ENCODE peak calls at places on chromosomes 16 and 17, in four cellular contexts. C is fibroblast of lung, R is mammary epithelial cell, B is GM23338. H is an unnamed sample. For H3K4me1, the result is how much of the 10 kb centered on the place peaks cover.

GRCh38 chr17:15742051-15742795 is 10.1 kb downstream of the TBC1D26 start:
- DNase-seq in B (no peak), C (no peak), R (no peak), H (no peak)

GRCh38 chr16:12901597-12902436 is at the start of gene SHISA9:
- DNase-seq in C (peak), B (peak), R (peak), H (no peak)

GRCh38 chr16:15609286-15609649 is 33.7 kb downstream of the MARF1 start:
- DNase-seq in R (no peak), B (no peak), C (no peak), H (no peak)

GRCh38 chr17:1639549-1639948 is 6.0 kb downstream of the SCARF1 start:
- DNase-seq in R (no peak), B (no peak), C (no peak), H (no peak)

GRCh38 chr17:14882131-14882530 is 383.0 kb downstream of the PMP22 start:
- DNase-seq in R (no peak), C (no peak), B (no peak), H (no peak)

GRCh38 chr16:53465606-53466290 is 31.5 kb downstream of the RBL2 start:
- DNase-seq in B (no peak), C (peak), R (peak), H (no peak)

GRCh38 chr16:72313903-72314302 is 141.9 kb upstream of the PMFBP1 start:
- DNase-seq in B (no peak), C (no peak), R (no peak), H (no peak)

GRCh38 chr17:35895602-35896001 is 15.4 kb upstream of the CCL5 start:
- DNase-seq in B (no peak), C (peak), R (no peak), H (no peak)

GRCh38 chr17:20989991-20990855 is 52.6 kb downstream of the USP22 start:
- DNase-seq in C (no peak), R (no peak), B (no peak), H (no peak)

GRCh38 chr17:65627892-65628622 is 66.6 kb upstream of the AXIN2 start:
- DNase-seq in C (peak), B (no peak), R (peak), H (no peak)

GRCh38 chr16:10876799-10877341 is at the start of gene CIITA:
- DNase-seq in B (peak), R (peak), C (peak), H (peak)

GRCh38 chr16:57147381-57148191 is 38.3 kb downstream of the PSME3IP1 start:
- DNase-seq in B (peak), C (peak), R (no peak), H (peak)

DNA sequence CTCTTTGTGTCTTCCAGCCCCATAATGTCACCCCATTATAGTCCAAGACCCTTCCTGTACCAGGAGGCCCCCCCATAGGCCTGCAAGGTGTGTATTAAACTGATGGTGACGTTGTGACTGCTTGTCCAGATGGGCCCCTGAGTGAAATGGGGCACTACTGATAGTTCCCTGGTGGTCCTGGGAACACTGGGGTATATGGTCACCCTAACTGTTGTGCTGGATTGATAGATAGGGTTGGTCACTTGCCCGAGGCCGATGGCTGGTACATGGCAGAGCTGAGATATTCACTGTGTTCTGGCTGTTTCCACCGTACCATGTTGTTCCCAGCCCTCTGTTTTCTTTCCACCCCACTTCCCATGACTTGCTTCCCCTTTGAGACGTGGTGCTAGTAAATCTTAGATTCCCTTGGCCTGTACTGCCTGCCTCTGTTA is 4.3 kb downstream of the CNP start:
- DNase-seq in B (no peak), R (no peak), C (no peak), H (no peak)
- H3K4me1 ChIP-seq in B (under half), R (under half), C (under half), H (under half)

DNA sequence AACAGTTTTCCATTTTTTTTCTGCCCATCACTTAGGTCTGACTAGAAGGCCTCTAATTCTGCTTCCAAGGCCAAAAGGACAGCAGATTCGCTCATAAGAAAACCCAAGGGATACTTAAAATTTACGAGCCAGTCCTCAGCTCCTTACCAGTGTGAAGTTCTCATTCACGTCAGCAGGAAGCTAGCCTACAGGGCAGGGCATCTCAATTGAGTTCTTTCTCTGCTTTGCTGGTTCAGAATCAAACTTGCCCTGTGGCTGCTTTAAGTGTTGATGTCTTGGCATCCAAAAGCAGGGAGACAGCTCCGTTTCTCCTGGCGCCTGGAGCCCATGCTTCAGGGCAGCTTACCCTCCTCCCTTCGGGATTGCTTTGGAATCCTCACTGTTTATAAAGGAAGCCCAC is 136.0 kb downstream of the ANKFN1 start:
- DNase-seq in B (no peak), C (no peak), R (no peak), H (no peak)
- H2AFZ ChIP-seq in B (peak), C (peak), R (peak), H (peak)

DNA sequence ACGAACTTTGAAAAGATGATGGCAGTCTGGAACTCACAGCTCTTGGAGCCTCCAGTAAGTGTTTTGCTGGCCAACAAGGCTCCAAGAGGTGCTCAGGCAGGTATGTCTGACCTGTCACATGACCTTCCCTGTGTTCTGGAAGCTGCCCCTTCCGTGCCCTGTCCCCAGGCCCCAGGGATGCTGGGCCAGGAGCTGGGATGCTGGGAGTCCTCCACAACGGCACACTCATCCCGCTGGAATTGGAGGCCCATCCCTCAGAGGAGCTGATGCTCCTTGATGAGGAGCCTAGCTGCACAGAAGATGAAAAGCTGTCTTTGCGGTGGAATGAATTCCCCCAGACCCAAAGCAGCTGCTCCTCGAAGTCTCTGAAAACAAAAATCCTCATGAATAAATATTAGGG is 47.8 kb downstream of the HOXB1 start:
- DNase-seq in R (no peak), B (no peak), C (no peak), H (no peak)
- H3K4me1 ChIP-seq in R (half or more), B (under half), C (under half), H (under half)

DNA sequence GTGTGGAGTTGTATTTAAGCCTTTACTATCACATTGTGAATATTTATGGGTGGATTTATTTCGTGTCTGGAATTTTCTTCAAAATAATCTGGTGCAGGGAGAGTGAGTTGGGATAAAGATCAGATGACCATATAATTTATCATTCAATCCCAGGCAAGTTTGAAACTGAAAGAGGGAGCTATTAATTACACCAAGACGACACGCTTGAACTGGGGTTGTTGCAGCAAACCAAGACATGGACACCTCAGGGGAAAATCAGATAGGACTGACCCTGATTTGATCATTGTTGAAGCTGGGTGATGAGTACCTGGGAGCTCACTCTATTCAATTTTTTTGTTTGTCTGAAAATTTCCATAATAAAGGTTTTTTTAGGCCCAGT is 42.2 kb downstream of the LDHD start:
- DNase-seq in R (no peak), B (no peak), C (no peak), H (no peak)
- H2AFZ ChIP-seq in R (no peak), B (no peak), C (no peak), H (no peak)